ENCODE peak calls at places on chromosomes 6 and 20, in six cellular contexts. Z is CD8-positive, alpha-beta memory T cell; U is stimulated activated CD4-positive, alpha-beta T cell treated with anti-CD3 and anti-CD28 coated beads, TNF-alpha, amount 100 ng/mL, for 24 hours; N is ELR; F is MCF 10A; V is AG10803. R is an unnamed sample.

GRCh38 chr6:56515081-56515905 is 127.4 kb downstream of the DST start:
- DNase-seq in Z (no peak), U (no peak), N (no peak), F (no peak), V (no peak), R (no peak)

GRCh38 chr20:37276494-37277252 is 12.8 kb upstream of the MANBAL start:
- DNase-seq in Z (no peak), U (no peak), N (peak; percentile 63), F (peak; percentile 78), V (peak; percentile 76), R (no peak)

GRCh38 chr6:39982720-39983119 is 48.5 kb upstream of the MOCS1 start:
- DNase-seq in Z (no peak), U (no peak), N (no peak), F (no peak), V (no peak), R (no peak)

GRCh38 chr20:991850-992249 is 10.3 kb downstream of the RSPO4 start:
- DNase-seq in Z (no peak), U (no peak), N (no peak), F (no peak), V (no peak), R (peak; percentile 44)

GRCh38 chr6:145148392-145149175 is 586.7 kb downstream of the EPM2A start:
- DNase-seq in Z (no peak), U (no peak), N (peak; percentile 96), F (peak; percentile 94), V (peak; percentile 75), R (peak; percentile 46)

GRCh38 chr6:169722362-169723199 is 1.7 kb downstream of the PHF10 start:
- DNase-seq in Z (no peak), U (no peak), N (peak; percentile 85), F (peak; percentile 68), V (peak; percentile 55), R (peak; percentile 51)

GRCh38 chr6:128519132-128519930 is 1.1 kb downstream of the PTPRK start:
- DNase-seq in Z (peak; percentile 1), U (no peak), N (peak; percentile 75), F (peak; percentile 68), V (peak; percentile 50), R (peak; percentile 91)

GRCh38 chr6:12170351-12171079 is 119.6 kb upstream of the EDN1 start:
- DNase-seq in Z (no peak), U (no peak), N (no peak), F (peak; percentile 60), V (peak; percentile 60), R (no peak)

GRCh38 chr20:62921119-62921687 is 5.1 kb downstream of the DIDO1 start:
- DNase-seq in Z (peak; percentile 60), U (peak; percentile 41), N (peak; percentile 78), F (peak; percentile 79), V (peak; percentile 43), R (peak; percentile 92)

GRCh38 chr20:52539891-52540290 is 348.3 kb upstream of the ZFP64 start:
- DNase-seq in Z (no peak), U (no peak), N (no peak), F (no peak), V (no peak), R (peak; percentile 19)

GRCh38 chr20:43942661-43943285 is 28.1 kb downstream of the TOX2 start:
- DNase-seq in Z (peak; percentile 34), U (no peak), N (peak; percentile 85), F (peak; percentile 64), V (peak; percentile 81), R (no peak)

GRCh38 chr20:63540417-63541186 is 3.4 kb upstream of the PTK6 start:
- DNase-seq in Z (no peak), U (no peak), N (peak; percentile 44), F (no peak), V (peak; percentile 61), R (no peak)

GRCh38 chr20:54044156-54044555 is 26.2 kb downstream of the BCAS1 start:
- DNase-seq in Z (no peak), U (no peak), N (peak; percentile 50), F (peak; percentile 49), V (peak; percentile 92), R (no peak)

GRCh38 chr6:50030777-50031562 is 9.2 kb upstream of the DEFB110 start:
- DNase-seq in Z (no peak), U (no peak), N (peak; percentile 40), F (peak; percentile 51), V (peak; percentile 1), R (peak; percentile 86)

GRCh38 chr6:149065658-149066556 is 251.6 kb upstream of the TAB2 start:
- DNase-seq in Z (peak; percentile 75), U (no peak), N (no peak), F (no peak), V (no peak), R (no peak)

R was measured in mesendoderm.